ENCODE peak calls at places on chromosome 18, in seven cellular contexts. E is fibroblast of lung; V is activated naive CD4-positive, alpha-beta T cell treated with anti-CD3 and anti-CD28 coated beads, Interleukin-2, amount 50 U/mL, for 16 hours; S is hepatic stellate cell; X is stimulated activated CD4-positive, alpha-beta T cell treated with anti-CD3 and anti-CD28 coated beads, Interleukin-2, amount 100 ng/mL, for 48 hours; Q is sciatic nerve; I is heart left ventricle. Y is an unnamed sample.

GRCh38 chr18:55509631-55510372 is 78.2 kb downstream of the TCF4 start:
- DNase-seq in E (peak), V (no peak), S (peak), X (no peak), Q (no peak), I (peak), Y (no peak)

GRCh38 chr18:77124452-77124922 is 8.1 kb downstream of the MBP start:
- DNase-seq in E (peak), V (peak), S (no peak), X (peak), Q (no peak), I (no peak), Y (no peak)

GRCh38 chr18:715626-716025 is 3.2 kb upstream of the ENOSF1 start:
- DNase-seq in E (peak), V (no peak), S (peak), X (no peak), Q (no peak), I (no peak), Y (no peak)

GRCh38 chr18:48813833-48814489 is 136.8 kb downstream of the SMAD7 start:
- DNase-seq in E (no peak), V (no peak), S (no peak), X (no peak), Q (no peak), I (peak), Y (peak)

GRCh38 chr18:45255142-45255890 is 360.0 kb upstream of the SLC14A2 start:
- DNase-seq in E (peak), V (no peak), S (peak), X (no peak), Q (no peak), I (peak), Y (no peak)

GRCh38 chr18:78495550-78495949 is 484.1 kb upstream of the SALL3 start:
- DNase-seq in E (no peak), V (no peak), S (no peak), X (no peak), Q (no peak), I (no peak), Y (peak)

GRCh38 chr18:76956648-76957047 is 134.3 kb downstream of the ZNF236 start:
- DNase-seq in E (no peak), V (no peak), S (no peak), X (no peak), Q (no peak), I (no peak), Y (peak)

GRCh38 chr18:79924814-79925655 is 26.4 kb downstream of the SLC66A2 start:
- DNase-seq in E (no peak), V (no peak), S (no peak), X (no peak), Q (peak), I (peak), Y (peak)

GRCh38 chr18:49339146-49339545 is 121.3 kb downstream of the DYM start:
- DNase-seq in E (no peak), V (no peak), S (no peak), X (no peak), Q (no peak), I (no peak), Y (no peak)

GRCh38 chr18:59481436-59481835 is 122.4 kb upstream of the LMAN1 start:
- DNase-seq in E (no peak), V (no peak), S (no peak), X (no peak), Q (no peak), I (no peak), Y (no peak)

GRCh38 chr18:77250926-77251729 is 1.5 kb downstream of the GALR1 start:
- DNase-seq in E (no peak), V (no peak), S (no peak), X (no peak), Q (no peak), I (no peak), Y (no peak)

GRCh38 chr18:47931707-47932103 is 1.2 kb upstream of the SMAD2 start:
- DNase-seq in E (no peak), V (peak), S (no peak), X (no peak), Q (no peak), I (no peak), Y (no peak)

GRCh38 chr18:48058486-48058885 is 128.0 kb upstream of the SMAD2 start:
- DNase-seq in E (no peak), V (no peak), S (no peak), X (no peak), Q (no peak), I (no peak), Y (no peak)

GRCh38 chr18:9569178-9569577 is 45.2 kb downstream of the PPP4R1 start:
- DNase-seq in E (no peak), V (no peak), S (no peak), X (no peak), Q (no peak), I (no peak), Y (no peak)

GRCh38 chr18:49658871-49659378 is 97.1 kb downstream of the LIPG start:
- DNase-seq in E (no peak), V (no peak), S (no peak), X (no peak), Q (no peak), I (no peak), Y (no peak)

GRCh38 chr18:11336241-11336640 is 186.9 kb upstream of the PIEZO2 start:
- DNase-seq in E (no peak), V (no peak), S (no peak), X (no peak), Q (no peak), I (no peak), Y (no peak)

GRCh38 chr18:53971331-53971730 is 253.1 kb downstream of the MBD2 start:
- DNase-seq in E (peak), V (no peak), S (no peak), X (no peak), Q (no peak), I (no peak), Y (no peak)

GRCh38 chr18:54444309-54444914 is 86.7 kb downstream of the C18orf54 start:
- DNase-seq in E (peak), V (peak), S (peak), X (peak), Q (peak), I (peak), Y (no peak)

GRCh38 chr18:24016643-24017042 is 2.1 kb downstream of the TTC39C start:
- DNase-seq in E (no peak), V (no peak), S (no peak), X (no peak), Q (no peak), I (no peak), Y (no peak)

GRCh38 chr18:79525556-79526467 is 130.1 kb downstream of the NFATC1 start:
- DNase-seq in E (peak), V (peak), S (no peak), X (no peak), Q (peak), I (peak), Y (peak)

GRCh38 chr18:9091066-9091476 is 11.4 kb upstream of the NDUFV2 start:
- DNase-seq in E (no peak), V (peak), S (no peak), X (no peak), Q (no peak), I (no peak), Y (no peak)

GRCh38 chr18:35306588-35307250 is 16.7 kb upstream of the ZSCAN30 start:
- DNase-seq in E (no peak), V (no peak), S (no peak), X (no peak), Q (no peak), I (no peak), Y (no peak)

GRCh38 chr18:48059363-48060109 is 129.1 kb upstream of the SMAD2 start:
- DNase-seq in E (no peak), V (no peak), S (no peak), X (no peak), Q (no peak), I (no peak), Y (peak)

GRCh38 chr18:13581055-13581454 is 145.3 kb downstream of the FAM210A start:
- DNase-seq in E (no peak), V (no peak), S (no peak), X (no peak), Q (no peak), I (no peak), Y (no peak)

GRCh38 chr18:79523221-79523737 is 127.5 kb downstream of the NFATC1 start:
- DNase-seq in E (no peak), V (peak), S (no peak), X (peak), Q (peak), I (no peak), Y (no peak)

GRCh38 chr18:79680100-79680879 is 687 bp downstream of the CTDP1 start:
- DNase-seq in E (peak), V (peak), S (peak), X (peak), Q (no peak), I (no peak), Y (no peak)

GRCh38 chr18:31687016-31687415 is 2.6 kb upstream of the B4GALT6 start:
- DNase-seq in E (no peak), V (no peak), S (no peak), X (no peak), Q (no peak), I (no peak), Y (no peak)

Y was measured in aorta.